ENCODE peak calls at places on chromosomes 2 and 18, in eight cellular contexts. One of them, this sample, is unnamed.

GRCh38 chr18:22348521-22349316 is 69.0 kb downstream of the CTAGE1 start:
- DNase-seq in OCI-M1: no peak
- DNase-seq in HFF-Myc: no peak
- DNase-seq in C1 segment of cervical spinal cord: no peak
- DNase-seq in amniotic stem cell: no peak
- DNase-seq in activated CD8-positive, alpha-beta memory T cell treated with anti-CD3 and anti-CD28 coated beads for 4 hours: no peak
- DNase-seq in K562: no peak
- DNase-seq in germinal center: no peak
- DNase-seq in this sample: no peak

GRCh38 chr2:181457121-181457740 is at the start of gene ITGA4:
- DNase-seq in OCI-M1: peak; percentile 92
- DNase-seq in HFF-Myc: peak; percentile 39
- DNase-seq in C1 segment of cervical spinal cord: peak; percentile 21
- DNase-seq in amniotic stem cell: peak; percentile 50
- DNase-seq in activated CD8-positive, alpha-beta memory T cell treated with anti-CD3 and anti-CD28 coated beads for 4 hours: peak; percentile 67
- DNase-seq in K562: peak; percentile 18
- DNase-seq in germinal center: peak; percentile 80
- DNase-seq in this sample: peak; percentile 77

GRCh38 chr18:49321800-49322461 is 138.5 kb downstream of the DYM start:
- DNase-seq in OCI-M1: no peak
- DNase-seq in HFF-Myc: no peak
- DNase-seq in C1 segment of cervical spinal cord: no peak
- DNase-seq in amniotic stem cell: peak; percentile 11
- DNase-seq in activated CD8-positive, alpha-beta memory T cell treated with anti-CD3 and anti-CD28 coated beads for 4 hours: no peak
- DNase-seq in K562: no peak
- DNase-seq in germinal center: no peak
- DNase-seq in this sample: no peak

GRCh38 chr2:145095641-145096435 is 575.9 kb upstream of the ZEB2 start:
- DNase-seq in OCI-M1: peak; percentile 14
- DNase-seq in HFF-Myc: no peak
- DNase-seq in C1 segment of cervical spinal cord: no peak
- DNase-seq in amniotic stem cell: no peak
- DNase-seq in activated CD8-positive, alpha-beta memory T cell treated with anti-CD3 and anti-CD28 coated beads for 4 hours: no peak
- DNase-seq in K562: no peak
- DNase-seq in germinal center: no peak
- DNase-seq in this sample: no peak

GRCh38 chr18:59514193-59514592 is 155.1 kb upstream of the LMAN1 start:
- DNase-seq in OCI-M1: no peak
- DNase-seq in HFF-Myc: no peak
- DNase-seq in C1 segment of cervical spinal cord: no peak
- DNase-seq in amniotic stem cell: peak; percentile 21
- DNase-seq in activated CD8-positive, alpha-beta memory T cell treated with anti-CD3 and anti-CD28 coated beads for 4 hours: no peak
- DNase-seq in K562: peak; percentile 2
- DNase-seq in germinal center: no peak
- DNase-seq in this sample: no peak

GRCh38 chr2:17058772-17059402 is 393.3 kb upstream of the CYRIA start:
- DNase-seq in OCI-M1: no peak
- DNase-seq in HFF-Myc: no peak
- DNase-seq in C1 segment of cervical spinal cord: no peak
- DNase-seq in amniotic stem cell: no peak
- DNase-seq in activated CD8-positive, alpha-beta memory T cell treated with anti-CD3 and anti-CD28 coated beads for 4 hours: no peak
- DNase-seq in K562: no peak
- DNase-seq in germinal center: no peak
- DNase-seq in this sample: no peak

GRCh38 chr2:20378891-20379519 is 28.4 kb upstream of the PUM2 start:
- DNase-seq in OCI-M1: peak; percentile 74
- DNase-seq in HFF-Myc: peak; percentile 49
- DNase-seq in C1 segment of cervical spinal cord: peak; percentile 71
- DNase-seq in amniotic stem cell: peak; percentile 49
- DNase-seq in activated CD8-positive, alpha-beta memory T cell treated with anti-CD3 and anti-CD28 coated beads for 4 hours: no peak
- DNase-seq in K562: peak; percentile 77
- DNase-seq in germinal center: no peak
- DNase-seq in this sample: no peak

GRCh38 chr2:6772366-6772710 is 93.4 kb downstream of the CMPK2 start:
- DNase-seq in OCI-M1: no peak
- DNase-seq in HFF-Myc: no peak
- DNase-seq in C1 segment of cervical spinal cord: no peak
- DNase-seq in amniotic stem cell: no peak
- DNase-seq in activated CD8-positive, alpha-beta memory T cell treated with anti-CD3 and anti-CD28 coated beads for 4 hours: no peak
- DNase-seq in K562: peak; percentile 11
- DNase-seq in germinal center: no peak
- DNase-seq in this sample: no peak

GRCh38 chr2:70995227-70995729 is 605 bp upstream of the TEX261 start:
- DNase-seq in OCI-M1: peak; percentile 47
- DNase-seq in HFF-Myc: peak; percentile 16
- DNase-seq in C1 segment of cervical spinal cord: no peak
- DNase-seq in amniotic stem cell: peak; percentile 27
- DNase-seq in activated CD8-positive, alpha-beta memory T cell treated with anti-CD3 and anti-CD28 coated beads for 4 hours: peak; percentile 37
- DNase-seq in K562: peak; percentile 71
- DNase-seq in germinal center: peak; percentile 63
- DNase-seq in this sample: peak; percentile 32

GRCh38 chr2:122422384-122422991 is 667.0 kb downstream of the TSN start:
- DNase-seq in OCI-M1: no peak
- DNase-seq in HFF-Myc: no peak
- DNase-seq in C1 segment of cervical spinal cord: no peak
- DNase-seq in amniotic stem cell: no peak
- DNase-seq in activated CD8-positive, alpha-beta memory T cell treated with anti-CD3 and anti-CD28 coated beads for 4 hours: no peak
- DNase-seq in K562: no peak
- DNase-seq in germinal center: no peak
- DNase-seq in this sample: no peak

GRCh38 chr2:2825516-2826208 is 494.6 kb upstream of the MYT1L start:
- DNase-seq in OCI-M1: no peak
- DNase-seq in HFF-Myc: no peak
- DNase-seq in C1 segment of cervical spinal cord: no peak
- DNase-seq in amniotic stem cell: no peak
- DNase-seq in activated CD8-positive, alpha-beta memory T cell treated with anti-CD3 and anti-CD28 coated beads for 4 hours: no peak
- DNase-seq in K562: no peak
- DNase-seq in germinal center: no peak
- DNase-seq in this sample: no peak

GRCh38 chr2:197838036-197838435 is 33.6 kb downstream of the PLCL1 start:
- DNase-seq in OCI-M1: peak; percentile 57
- DNase-seq in HFF-Myc: no peak
- DNase-seq in C1 segment of cervical spinal cord: no peak
- DNase-seq in amniotic stem cell: no peak
- DNase-seq in activated CD8-positive, alpha-beta memory T cell treated with anti-CD3 and anti-CD28 coated beads for 4 hours: no peak
- DNase-seq in K562: no peak
- DNase-seq in germinal center: no peak
- DNase-seq in this sample: no peak

GRCh38 chr2:41719756-41720155 is 328.1 kb upstream of the PKDCC start:
- DNase-seq in OCI-M1: no peak
- DNase-seq in HFF-Myc: no peak
- DNase-seq in C1 segment of cervical spinal cord: no peak
- DNase-seq in amniotic stem cell: no peak
- DNase-seq in activated CD8-positive, alpha-beta memory T cell treated with anti-CD3 and anti-CD28 coated beads for 4 hours: no peak
- DNase-seq in K562: no peak
- DNase-seq in germinal center: no peak
- DNase-seq in this sample: no peak

GRCh38 chr2:131590896-131591295 is 63.2 kb downstream of the CCDC74A start:
- DNase-seq in OCI-M1: no peak
- DNase-seq in HFF-Myc: no peak
- DNase-seq in C1 segment of cervical spinal cord: no peak
- DNase-seq in amniotic stem cell: no peak
- DNase-seq in activated CD8-positive, alpha-beta memory T cell treated with anti-CD3 and anti-CD28 coated beads for 4 hours: no peak
- DNase-seq in K562: no peak
- DNase-seq in germinal center: no peak
- DNase-seq in this sample: no peak

GRCh38 chr2:199572571-199572970 is 114.8 kb upstream of the SATB2 start:
- DNase-seq in OCI-M1: no peak
- DNase-seq in HFF-Myc: no peak
- DNase-seq in C1 segment of cervical spinal cord: no peak
- DNase-seq in amniotic stem cell: no peak
- DNase-seq in activated CD8-positive, alpha-beta memory T cell treated with anti-CD3 and anti-CD28 coated beads for 4 hours: no peak
- DNase-seq in K562: no peak
- DNase-seq in germinal center: no peak
- DNase-seq in this sample: no peak

GRCh38 chr2:85712261-85712660 is 18.1 kb downstream of the GNLY start:
- DNase-seq in OCI-M1: no peak
- DNase-seq in HFF-Myc: no peak
- DNase-seq in C1 segment of cervical spinal cord: no peak
- DNase-seq in amniotic stem cell: no peak
- DNase-seq in activated CD8-positive, alpha-beta memory T cell treated with anti-CD3 and anti-CD28 coated beads for 4 hours: no peak
- DNase-seq in K562: no peak
- DNase-seq in germinal center: no peak
- DNase-seq in this sample: no peak

GRCh38 chr2:158464426-158465281 is 7.9 kb downstream of the PKP4 start:
- DNase-seq in OCI-M1: peak; percentile 57
- DNase-seq in HFF-Myc: no peak
- DNase-seq in C1 segment of cervical spinal cord: no peak
- DNase-seq in amniotic stem cell: no peak
- DNase-seq in activated CD8-positive, alpha-beta memory T cell treated with anti-CD3 and anti-CD28 coated beads for 4 hours: no peak
- DNase-seq in K562: peak; percentile 58
- DNase-seq in germinal center: peak; percentile 43
- DNase-seq in this sample: no peak

GRCh38 chr18:22103664-22104031 is 65.7 kb upstream of the GATA6 start:
- DNase-seq in OCI-M1: no peak
- DNase-seq in HFF-Myc: no peak
- DNase-seq in C1 segment of cervical spinal cord: no peak
- DNase-seq in amniotic stem cell: no peak
- DNase-seq in activated CD8-positive, alpha-beta memory T cell treated with anti-CD3 and anti-CD28 coated beads for 4 hours: no peak
- DNase-seq in K562: no peak
- DNase-seq in germinal center: no peak
- DNase-seq in this sample: no peak

GRCh38 chr2:11203480-11203879 is 48.2 kb downstream of the SLC66A3 start:
- DNase-seq in OCI-M1: peak; percentile 69
- DNase-seq in HFF-Myc: peak; percentile 14
- DNase-seq in C1 segment of cervical spinal cord: no peak
- DNase-seq in amniotic stem cell: no peak
- DNase-seq in activated CD8-positive, alpha-beta memory T cell treated with anti-CD3 and anti-CD28 coated beads for 4 hours: no peak
- DNase-seq in K562: no peak
- DNase-seq in germinal center: no peak
- DNase-seq in this sample: no peak

GRCh38 chr2:217521820-217522219 is 481.0 kb downstream of the TNS1 start:
- DNase-seq in OCI-M1: no peak
- DNase-seq in HFF-Myc: no peak
- DNase-seq in C1 segment of cervical spinal cord: no peak
- DNase-seq in amniotic stem cell: no peak
- DNase-seq in activated CD8-positive, alpha-beta memory T cell treated with anti-CD3 and anti-CD28 coated beads for 4 hours: no peak
- DNase-seq in K562: no peak
- DNase-seq in germinal center: no peak
- DNase-seq in this sample: no peak

GRCh38 chr2:59947917-59948534 is 605.4 kb downstream of the BCL11A start:
- DNase-seq in OCI-M1: no peak
- DNase-seq in HFF-Myc: no peak
- DNase-seq in C1 segment of cervical spinal cord: no peak
- DNase-seq in amniotic stem cell: no peak
- DNase-seq in activated CD8-positive, alpha-beta memory T cell treated with anti-CD3 and anti-CD28 coated beads for 4 hours: no peak
- DNase-seq in K562: no peak
- DNase-seq in germinal center: no peak
- DNase-seq in this sample: no peak

GRCh38 chr2:183242937-183243336 is 118.7 kb downstream of the NUP35 start:
- DNase-seq in OCI-M1: no peak
- DNase-seq in HFF-Myc: no peak
- DNase-seq in C1 segment of cervical spinal cord: no peak
- DNase-seq in amniotic stem cell: no peak
- DNase-seq in activated CD8-positive, alpha-beta memory T cell treated with anti-CD3 and anti-CD28 coated beads for 4 hours: no peak
- DNase-seq in K562: peak; percentile 17
- DNase-seq in germinal center: no peak
- DNase-seq in this sample: no peak

This sample was measured in central memory CD8-positive, alpha-beta T cell.